ENCODE peak calls at places on chromosomes 7 and 10, in ten cellular contexts. Z is tibial nerve, R is heart right ventricle, X is cardiac muscle cell, L is uterus, T is dorsolateral prefrontal cortex, F is NB4, S is GM12864, P is astrocyte of the spinal cord, M is tibial artery. B is an unnamed sample.

GRCh38 chr7:42677751-42678231 is 234.1 kb downstream of the C7orf25 start:
- DNase-seq in P (peak), Z (no peak), F (no peak), T (no peak), L (peak), S (no peak), R (no peak), X (no peak), M (peak), B (peak)

GRCh38 chr7:90411510-90411909 is 8.2 kb downstream of the CLDN12 start:
- DNase-seq in L (no peak), P (peak), M (no peak), T (no peak), X (no peak), S (no peak), R (no peak), F (no peak), Z (no peak), B (no peak)

GRCh38 chr7:129103561-129104324 is 40.8 kb upstream of the TSPAN33 start:
- DNase-seq in T (no peak), M (no peak), Z (no peak), F (no peak), S (no peak), X (no peak), L (no peak), P (no peak), R (no peak), B (no peak)

GRCh38 chr7:30881448-30881847 is 30.2 kb upstream of the AQP1 start:
- DNase-seq in R (no peak), S (no peak), M (no peak), X (no peak), P (no peak), L (no peak), F (no peak), T (no peak), Z (no peak), B (no peak)

GRCh38 chr10:123117644-123118409 is 17.9 kb upstream of the HMX3 start:
- DNase-seq in Z (no peak), F (no peak), R (no peak), L (no peak), T (no peak), P (no peak), M (no peak), S (no peak), X (peak), B (no peak)

GRCh38 chr10:34299105-34299611 is 515.9 kb downstream of the PARD3 start:
- DNase-seq in T (no peak), X (no peak), L (no peak), F (no peak), S (no peak), R (no peak), P (peak), M (no peak), Z (no peak), B (no peak)

GRCh38 chr7:154364156-154364555 is 312.0 kb downstream of the DPP6 start:
- DNase-seq in S (no peak), L (no peak), T (peak), F (no peak), Z (no peak), P (no peak), M (no peak), X (no peak), R (no peak), B (no peak)

GRCh38 chr10:72740526-72740925 is 48.6 kb downstream of the MCU start:
- DNase-seq in P (peak), R (peak), M (no peak), L (no peak), Z (no peak), X (peak), S (no peak), F (peak), T (no peak), B (no peak)

GRCh38 chr10:11532329-11532728 is 79.1 kb downstream of the USP6NL start:
- DNase-seq in T (no peak), Z (no peak), M (no peak), P (peak), S (no peak), R (no peak), X (no peak), L (no peak), F (no peak), B (no peak)

GRCh38 chr7:95327356-95327755 is 3.0 kb upstream of the PON1 start:
- DNase-seq in P (no peak), T (no peak), M (no peak), R (no peak), S (no peak), F (no peak), Z (no peak), L (no peak), X (no peak), B (no peak)

GRCh38 chr10:58361353-58361752 is 23.9 kb upstream of the TFAM start:
- DNase-seq in Z (no peak), T (no peak), P (no peak), X (no peak), L (no peak), M (no peak), S (no peak), F (no peak), R (no peak), B (no peak)

GRCh38 chr7:155590215-155591023 is 44.1 kb upstream of the CNPY1 start:
- DNase-seq in M (no peak), F (peak), X (peak), Z (no peak), S (no peak), P (peak), R (peak), T (peak), L (no peak), B (no peak)

GRCh38 chr10:131970946-131971345 is 10.8 kb downstream of the BNIP3 start:
- DNase-seq in F (no peak), R (no peak), S (no peak), M (no peak), L (no peak), P (no peak), T (no peak), X (no peak), Z (no peak), B (no peak)

GRCh38 chr10:83289373-83289772 is 849.9 kb upstream of the GHITM start:
- DNase-seq in X (no peak), S (no peak), T (no peak), F (no peak), P (no peak), L (no peak), M (no peak), R (no peak), Z (no peak), B (no peak)

GRCh38 chr10:85868627-85869499 is 497.7 kb downstream of the GRID1 start:
- DNase-seq in T (no peak), M (no peak), F (no peak), Z (no peak), X (no peak), P (no peak), R (no peak), L (no peak), S (no peak), B (no peak)

GRCh38 chr10:63430091-63430998 is 35.4 kb downstream of the JMJD1C start:
- DNase-seq in L (no peak), S (no peak), P (peak), T (no peak), X (no peak), Z (no peak), R (no peak), F (no peak), M (no peak), B (no peak)

GRCh38 chr7:44791278-44792219 is 4.9 kb upstream of the PPIA start:
- DNase-seq in F (no peak), R (no peak), T (no peak), P (peak), L (no peak), M (no peak), Z (no peak), X (peak), S (no peak), B (no peak)

GRCh38 chr10:112139176-112139575 is 44.4 kb downstream of the GPAM start:
- DNase-seq in T (no peak), P (no peak), L (no peak), X (no peak), S (no peak), Z (no peak), R (no peak), M (no peak), F (no peak), B (no peak)

GRCh38 chr10:86163522-86164215 is 202.9 kb downstream of the GRID1 start:
- DNase-seq in X (no peak), L (no peak), R (no peak), S (no peak), M (no peak), T (peak), Z (no peak), F (peak), P (no peak), B (no peak)

GRCh38 chr10:45001382-45002148 is 842 bp downstream of the ZNF22 start:
- DNase-seq in M (peak), S (no peak), P (peak), F (peak), R (peak), T (peak), Z (no peak), X (peak), L (peak), B (peak)

GRCh38 chr7:38215115-38215514 is 37.1 kb downstream of the STARD3NL start:
- DNase-seq in F (no peak), S (no peak), T (no peak), X (no peak), Z (no peak), M (no peak), P (peak), L (no peak), R (no peak), B (no peak)

GRCh38 chr10:79313320-79313719 is 33.9 kb upstream of the PPIF start:
- DNase-seq in S (no peak), Z (no peak), P (no peak), L (no peak), R (no peak), T (no peak), M (no peak), X (no peak), F (no peak), B (no peak)

GRCh38 chr7:31074403-31074802 is 22.3 kb downstream of the ADCYAP1R1 start:
- DNase-seq in S (no peak), L (peak), T (no peak), M (peak), X (no peak), P (no peak), R (peak), Z (peak), F (no peak), B (no peak)

GRCh38 chr7:80611779-80612178 is 26.7 kb upstream of the CD36 start:
- DNase-seq in X (no peak), R (peak), S (no peak), Z (no peak), M (no peak), F (no peak), L (no peak), T (no peak), P (peak), B (peak)

GRCh38 chr10:112896722-112897121 is 53.3 kb upstream of the TCF7L2 start:
- DNase-seq in S (no peak), L (no peak), T (no peak), X (no peak), Z (no peak), F (no peak), P (no peak), R (no peak), M (no peak), B (no peak)

GRCh38 chr10:124093076-124093773 is at the start of gene CHST15:
- DNase-seq in F (no peak), L (peak), M (peak), Z (no peak), R (peak), X (peak), T (no peak), S (no peak), P (peak), B (peak)

GRCh38 chr7:123774498-123774897 is 25.7 kb upstream of the WASL start:
- DNase-seq in M (no peak), S (no peak), R (no peak), X (no peak), F (no peak), P (no peak), T (no peak), L (no peak), Z (no peak), B (no peak)

GRCh38 chr7:66181329-66181728 is 23.8 kb upstream of the TPST1 start:
- DNase-seq in S (no peak), F (no peak), T (no peak), P (no peak), M (no peak), L (no peak), Z (no peak), X (no peak), R (no peak), B (no peak)

GRCh38 chr10:131924982-131925649 is 24.3 kb downstream of the PPP2R2D start:
- DNase-seq in X (no peak), S (no peak), L (no peak), Z (no peak), P (no peak), M (no peak), R (no peak), F (peak), T (no peak), B (no peak)

GRCh38 chr10:59907918-59908807 is 1.8 kb upstream of the CCDC6 start:
- DNase-seq in X (peak), F (peak), T (no peak), L (peak), P (peak), Z (peak), R (peak), M (peak), S (no peak), B (peak)

GRCh38 chr7:129557686-129558481 is 53.6 kb upstream of the NRF1 start:
- DNase-seq in Z (no peak), X (no peak), L (no peak), P (no peak), M (no peak), R (no peak), S (no peak), T (no peak), F (no peak), B (no peak)

GRCh38 chr7:140673770-140674155 is 1.0 kb downstream of the ADCK2 start:
- DNase-seq in X (no peak), M (peak), Z (no peak), P (no peak), T (no peak), L (no peak), S (no peak), R (no peak), F (no peak), B (no peak)

GRCh38 chr7:140673063-140673769 is 471 bp downstream of the ADCK2 start:
- DNase-seq in T (no peak), M (no peak), F (peak), X (peak), Z (no peak), R (peak), P (no peak), L (peak), S (no peak), B (peak)

GRCh38 chr7:140674899-140675701 is 2.4 kb downstream of the ADCK2 start:
- DNase-seq in R (peak), M (no peak), T (no peak), L (no peak), P (peak), S (no peak), Z (no peak), X (peak), F (peak), B (no peak)

GRCh38 chr7:140675726-140676125 is 3.0 kb downstream of the ADCK2 start:
- DNase-seq in X (no peak), S (no peak), Z (no peak), P (no peak), F (no peak), L (no peak), M (no peak), T (no peak), R (no peak), B (no peak)

GRCh38 chr7:140674356-140674800 is 1.6 kb downstream of the ADCK2 start:
- DNase-seq in Z (no peak), S (peak), P (no peak), F (peak), M (no peak), R (no peak), T (no peak), L (no peak), X (no peak), B (no peak)
- H3K4me3 ChIP-seq in Z (no peak), S (peak), P (no peak), F (no peak), M (peak), R (no peak), T (peak), L (no peak), X (no peak), B (no peak)

GRCh38 chr10:93999401-93999851 is 5.7 kb downstream of the PLCE1 start:
- DNase-seq in M (peak), T (no peak), X (peak), P (peak), L (peak), F (no peak), R (peak), S (no peak), Z (peak), B (peak)
- TF ChIP-seq CTCF in M (no peak), T (no peak), X (peak), P (no peak), L (no peak), F (no peak), R (no peak), S (no peak), Z (no peak), B (no peak)

GRCh38 chr10:114632869-114633715 is 25.0 kb downstream of the ABLIM1 start:
- DNase-seq in T (no peak), Z (peak), F (no peak), R (peak), M (peak), L (no peak), S (no peak), P (peak), X (peak), B (no peak)
- H3K4me3 ChIP-seq in T (no peak), Z (no peak), F (no peak), R (peak), M (peak), L (no peak), S (no peak), P (no peak), X (no peak), B (no peak)

GRCh38 chr7:145324081-145324480 is 488.2 kb upstream of the TPK1 start:
- DNase-seq in P (no peak), S (no peak), L (no peak), F (peak), R (no peak), X (no peak), M (no peak), T (no peak), Z (no peak), B (no peak)
- TF ChIP-seq CTCF in P (no peak), S (no peak), L (no peak), F (no peak), R (no peak), X (no peak), M (no peak), T (no peak), Z (no peak), B (no peak)

GRCh38 chr10:103215601-103216000 is 22.5 kb upstream of the NT5C2 start:
- DNase-seq in X (no peak), M (no peak), T (no peak), F (no peak), S (no peak), R (no peak), P (no peak), Z (no peak), L (no peak), B (no peak)
- H3K4me3 ChIP-seq in X (no peak), M (no peak), T (no peak), F (no peak), S (no peak), R (no peak), P (no peak), Z (no peak), L (no peak), B (no peak)

DNA sequence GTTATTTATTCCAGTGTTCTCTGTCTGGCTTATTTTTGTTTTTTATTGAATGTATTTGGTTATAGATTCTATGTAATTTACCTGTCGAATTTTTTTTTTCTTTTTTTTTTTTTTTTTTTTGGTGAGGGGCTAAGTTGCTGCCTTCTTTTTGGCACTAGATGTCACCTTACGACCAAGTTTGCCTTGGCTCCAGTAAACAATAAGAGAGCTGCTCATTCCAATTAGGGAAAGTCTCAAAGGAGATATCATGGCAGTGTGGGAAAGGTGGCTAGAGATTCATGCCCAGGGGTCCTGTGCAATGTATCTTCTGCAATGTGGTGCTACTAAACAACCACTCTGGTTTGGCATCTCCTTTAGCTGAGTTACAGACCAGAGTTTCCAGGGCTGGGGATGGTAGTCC is 84.0 kb downstream of the PTPN20 start:
- DNase-seq in L (no peak), X (peak), P (no peak), M (no peak), F (no peak), S (no peak), Z (no peak), R (no peak), T (no peak), B (no peak)
- TF ChIP-seq CTCF in L (no peak), X (no peak), P (no peak), M (no peak), F (no peak), S (no peak), Z (no peak), R (no peak), T (no peak), B (no peak)

GRCh38 chr7:106282374-106282773 is 2.4 kb downstream of the NAMPT start:
- DNase-seq in P (no peak), R (no peak), L (no peak), T (no peak), X (no peak), M (no peak), Z (no peak), F (peak), S (no peak), B (no peak)
- H3K4me3 ChIP-seq in P (no peak), R (peak), L (no peak), T (peak), X (no peak), M (peak), Z (no peak), F (peak), S (peak), B (peak)

GRCh38 chr7:87510430-87510875 is 35.0 kb upstream of the ABCB4 start:
- DNase-seq in Z (no peak), F (no peak), T (no peak), R (no peak), P (no peak), X (no peak), S (no peak), M (no peak), L (no peak), B (no peak)

GRCh38 chr7:87505557-87506242 is 30.2 kb upstream of the ABCB4 start:
- DNase-seq in L (no peak), Z (no peak), X (no peak), F (no peak), R (no peak), S (no peak), P (no peak), T (no peak), M (no peak), B (no peak)

GRCh38 chr7:87505122-87505521 is 29.6 kb upstream of the ABCB4 start:
- DNase-seq in T (no peak), M (no peak), L (no peak), F (no peak), S (no peak), P (no peak), X (no peak), R (no peak), Z (no peak), B (no peak)

GRCh38 chr7:87507446-87507845 is 32.0 kb upstream of the ABCB4 start:
- DNase-seq in L (no peak), S (no peak), M (no peak), Z (no peak), P (no peak), F (no peak), T (no peak), X (peak), R (no peak), B (no peak)

GRCh38 chr7:87506243-87507180 is 31.0 kb upstream of the ABCB4 start:
- DNase-seq in Z (no peak), L (no peak), P (peak), T (no peak), R (no peak), X (no peak), S (no peak), F (peak), M (no peak), B (no peak)
- TF ChIP-seq CTCF in Z (peak), L (no peak), P (peak), T (peak), R (no peak), X (no peak), S (peak), F (no peak), M (peak), B (no peak)